ENCODE peak calls at places on chromosomes 1 and 21, in ten cellular contexts. W is mesendoderm, I is fibroblast of the aortic adventitia, L is hypothalamus, Z is Peyer's patch, R is HEK293T, T is HAP-1, H is AG08396, B is GM13976, J is nephron progenitor cell. U is an unnamed sample.

GRCh38 chr1:78009836-78010235 is 5.1 kb downstream of the DNAJB4 start:
- DNase-seq in R (no peak), B (no peak), W (no peak), J (no peak), I (peak), Z (no peak), H (no peak), L (no peak), T (peak), U (no peak)

GRCh38 chr1:7538033-7538432 is 233.1 kb upstream of the VAMP3 start:
- DNase-seq in L (no peak), J (no peak), H (peak), Z (no peak), I (no peak), T (no peak), B (no peak), W (peak), R (no peak), U (no peak)

GRCh38 chr1:63836830-63837229 is 63.0 kb downstream of the ROR1 start:
- DNase-seq in J (no peak), I (no peak), Z (no peak), L (no peak), B (no peak), R (peak), W (no peak), T (no peak), H (no peak), U (no peak)

GRCh38 chr1:230208619-230209261 is 141.7 kb downstream of the GALNT2 start:
- DNase-seq in B (peak), I (no peak), H (no peak), J (no peak), L (no peak), W (no peak), Z (peak), T (no peak), R (no peak), U (no peak)

GRCh38 chr1:187928288-187928687 is 1099.5 kb downstream of the PLA2G4A start:
- DNase-seq in T (peak), B (peak), I (peak), Z (no peak), H (no peak), J (peak), W (peak), R (peak), L (no peak), U (peak)

GRCh38 chr21:28675265-28676041 is 317.2 kb downstream of the LTN1 start:
- DNase-seq in B (no peak), W (no peak), T (no peak), R (no peak), J (no peak), H (peak), Z (no peak), L (no peak), I (peak), U (no peak)

GRCh38 chr1:42334240-42335049 is 590 bp downstream of the FOXJ3 start:
- DNase-seq in W (peak), J (no peak), Z (peak), H (peak), L (no peak), B (peak), I (peak), R (peak), T (peak), U (peak)

GRCh38 chr1:246093230-246093629 is 413.8 kb downstream of the SMYD3 start:
- DNase-seq in Z (no peak), I (no peak), R (no peak), H (no peak), W (no peak), J (no peak), B (no peak), T (no peak), L (no peak), U (no peak)

GRCh38 chr1:159958721-159959380 is 4.8 kb upstream of the SLAMF9 start:
- DNase-seq in I (no peak), W (peak), T (no peak), Z (no peak), J (no peak), L (no peak), R (no peak), B (no peak), H (no peak), U (no peak)

GRCh38 chr1:208988811-208989222 is 594.7 kb upstream of the CAMK1G start:
- DNase-seq in L (no peak), R (no peak), B (peak), H (peak), W (no peak), Z (no peak), I (peak), J (no peak), T (no peak), U (no peak)

GRCh38 chr1:59107916-59108315 is 189.0 kb upstream of the FGGY start:
- DNase-seq in W (no peak), R (no peak), B (no peak), T (no peak), H (no peak), Z (no peak), L (no peak), I (no peak), J (no peak), U (no peak)

GRCh38 chr1:111236806-111237205 is 9.3 kb downstream of the CHI3L2 start:
- DNase-seq in J (no peak), R (no peak), L (no peak), Z (no peak), B (no peak), H (no peak), I (no peak), W (peak), T (no peak), U (no peak)

GRCh38 chr1:198959032-198959431 is 320.2 kb downstream of the PTPRC start:
- DNase-seq in W (no peak), J (no peak), Z (no peak), R (no peak), L (no peak), B (no peak), T (no peak), H (no peak), I (no peak), U (no peak)

GRCh38 chr1:171742577-171742922 is 685 bp upstream of the VAMP4 start:
- DNase-seq in I (peak), Z (peak), H (no peak), J (peak), B (no peak), T (peak), L (no peak), R (peak), W (no peak), U (no peak)

GRCh38 chr1:116325922-116326321 is 47.1 kb upstream of the ATP1A1 start:
- DNase-seq in J (no peak), B (no peak), R (no peak), Z (no peak), W (peak), I (no peak), L (no peak), H (no peak), T (no peak), U (no peak)

GRCh38 chr1:233357595-233358446 is 30.3 kb downstream of the MAP3K21 start:
- DNase-seq in B (no peak), W (no peak), I (no peak), H (no peak), T (no peak), J (no peak), Z (no peak), L (no peak), R (no peak), U (no peak)

GRCh38 chr1:186303911-186304310 is 71.1 kb downstream of the TPR start:
- DNase-seq in I (no peak), H (no peak), Z (no peak), W (no peak), B (no peak), J (no peak), L (no peak), T (no peak), R (no peak), U (no peak)